ENCODE peak calls at places on chromosomes 11 and 22, in nine cellular contexts. One of them, this sample, is unnamed.

GRCh38 chr11:77082838-77083552 is 16.2 kb downstream of the CAPN5 start:
- DNase-seq in NB4: no peak
- DNase-seq in lower lobe of right lung: peak; percentile 56
- DNase-seq in CD8-positive, alpha-beta T cell: peak; percentile 76
- DNase-seq in mammary epithelial cell: no peak
- DNase-seq in astrocyte of the spinal cord: no peak
- DNase-seq in dorsolateral prefrontal cortex: peak; percentile 41
- DNase-seq in fibroblast of pulmonary artery: peak; percentile 72
- DNase-seq in nephron progenitor cell: no peak
- DNase-seq in this sample: no peak

GRCh38 chr11:85810871-85811611 is at the start of gene SYTL2:
- DNase-seq in NB4: peak; percentile 83
- DNase-seq in lower lobe of right lung: peak; percentile 78
- DNase-seq in CD8-positive, alpha-beta T cell: peak; percentile 84
- DNase-seq in mammary epithelial cell: peak; percentile 71
- DNase-seq in astrocyte of the spinal cord: peak; percentile 50
- DNase-seq in dorsolateral prefrontal cortex: peak; percentile 87
- DNase-seq in fibroblast of pulmonary artery: peak; percentile 22
- DNase-seq in nephron progenitor cell: peak; percentile 81
- DNase-seq in this sample: peak; percentile 72

GRCh38 chr11:128720522-128720985 is 26.7 kb downstream of the FLI1 start:
- DNase-seq in NB4: peak; percentile 62
- DNase-seq in lower lobe of right lung: peak; percentile 48
- DNase-seq in CD8-positive, alpha-beta T cell: peak; percentile 67
- DNase-seq in mammary epithelial cell: no peak
- DNase-seq in astrocyte of the spinal cord: peak; percentile 65
- DNase-seq in dorsolateral prefrontal cortex: no peak
- DNase-seq in fibroblast of pulmonary artery: peak; percentile 47
- DNase-seq in nephron progenitor cell: peak; percentile 37
- DNase-seq in this sample: no peak

GRCh38 chr22:20080776-20081654 is 974 bp downstream of the DGCR8 start:
- DNase-seq in NB4: peak; percentile 52
- DNase-seq in lower lobe of right lung: peak; percentile 51
- DNase-seq in CD8-positive, alpha-beta T cell: no peak
- DNase-seq in mammary epithelial cell: peak; percentile 64
- DNase-seq in astrocyte of the spinal cord: peak; percentile 63
- DNase-seq in dorsolateral prefrontal cortex: peak; percentile 46
- DNase-seq in fibroblast of pulmonary artery: peak; percentile 56
- DNase-seq in nephron progenitor cell: peak; percentile 32
- DNase-seq in this sample: peak; percentile 76

GRCh38 chr11:11978792-11979486 is 29.5 kb downstream of the DKK3 start:
- DNase-seq in NB4: no peak
- DNase-seq in lower lobe of right lung: no peak
- DNase-seq in CD8-positive, alpha-beta T cell: no peak
- DNase-seq in mammary epithelial cell: no peak
- DNase-seq in astrocyte of the spinal cord: peak; percentile 77
- DNase-seq in dorsolateral prefrontal cortex: no peak
- DNase-seq in fibroblast of pulmonary artery: peak; percentile 95
- DNase-seq in nephron progenitor cell: no peak
- DNase-seq in this sample: no peak

GRCh38 chr11:6888830-6889229 is 3.5 kb downstream of the OR2D2 start:
- DNase-seq in NB4: no peak
- DNase-seq in lower lobe of right lung: no peak
- DNase-seq in CD8-positive, alpha-beta T cell: no peak
- DNase-seq in mammary epithelial cell: no peak
- DNase-seq in astrocyte of the spinal cord: no peak
- DNase-seq in dorsolateral prefrontal cortex: no peak
- DNase-seq in fibroblast of pulmonary artery: no peak
- DNase-seq in nephron progenitor cell: no peak
- DNase-seq in this sample: no peak

GRCh38 chr11:13355191-13355590 is 77.6 kb downstream of the BMAL1 start:
- DNase-seq in NB4: no peak
- DNase-seq in lower lobe of right lung: no peak
- DNase-seq in CD8-positive, alpha-beta T cell: no peak
- DNase-seq in mammary epithelial cell: no peak
- DNase-seq in astrocyte of the spinal cord: no peak
- DNase-seq in dorsolateral prefrontal cortex: no peak
- DNase-seq in fibroblast of pulmonary artery: no peak
- DNase-seq in nephron progenitor cell: no peak
- DNase-seq in this sample: no peak

GRCh38 chr11:76636826-76637460 is 33.6 kb downstream of the LRRC32 start:
- DNase-seq in NB4: no peak
- DNase-seq in lower lobe of right lung: no peak
- DNase-seq in CD8-positive, alpha-beta T cell: no peak
- DNase-seq in mammary epithelial cell: no peak
- DNase-seq in astrocyte of the spinal cord: no peak
- DNase-seq in dorsolateral prefrontal cortex: no peak
- DNase-seq in fibroblast of pulmonary artery: no peak
- DNase-seq in nephron progenitor cell: no peak
- DNase-seq in this sample: no peak

GRCh38 chr11:27471588-27472397 is 797 bp downstream of the LGR4 start:
- DNase-seq in NB4: peak; percentile 79
- DNase-seq in lower lobe of right lung: peak; percentile 59
- DNase-seq in CD8-positive, alpha-beta T cell: peak; percentile 56
- DNase-seq in mammary epithelial cell: peak; percentile 44
- DNase-seq in astrocyte of the spinal cord: no peak
- DNase-seq in dorsolateral prefrontal cortex: peak; percentile 57
- DNase-seq in fibroblast of pulmonary artery: peak; percentile 19
- DNase-seq in nephron progenitor cell: peak; percentile 68
- DNase-seq in this sample: peak; percentile 39

GRCh38 chr11:93477684-93478234 is 65.4 kb downstream of the SMCO4 start:
- DNase-seq in NB4: no peak
- DNase-seq in lower lobe of right lung: no peak
- DNase-seq in CD8-positive, alpha-beta T cell: no peak
- DNase-seq in mammary epithelial cell: no peak
- DNase-seq in astrocyte of the spinal cord: peak; percentile 19
- DNase-seq in dorsolateral prefrontal cortex: no peak
- DNase-seq in fibroblast of pulmonary artery: peak; percentile 15
- DNase-seq in nephron progenitor cell: no peak
- DNase-seq in this sample: no peak

GRCh38 chr11:32671051-32671450 is 87.4 kb downstream of the EIF3M start:
- DNase-seq in NB4: no peak
- DNase-seq in lower lobe of right lung: no peak
- DNase-seq in CD8-positive, alpha-beta T cell: no peak
- DNase-seq in mammary epithelial cell: no peak
- DNase-seq in astrocyte of the spinal cord: no peak
- DNase-seq in dorsolateral prefrontal cortex: no peak
- DNase-seq in fibroblast of pulmonary artery: peak; percentile 8
- DNase-seq in nephron progenitor cell: no peak
- DNase-seq in this sample: no peak

GRCh38 chr22:32326647-32327046 is 31.0 kb upstream of the RFPL3 start:
- DNase-seq in NB4: no peak
- DNase-seq in lower lobe of right lung: no peak
- DNase-seq in CD8-positive, alpha-beta T cell: no peak
- DNase-seq in mammary epithelial cell: no peak
- DNase-seq in astrocyte of the spinal cord: no peak
- DNase-seq in dorsolateral prefrontal cortex: no peak
- DNase-seq in fibroblast of pulmonary artery: no peak
- DNase-seq in nephron progenitor cell: no peak
- DNase-seq in this sample: no peak

GRCh38 chr22:49548356-49549202 is 279.1 kb downstream of the BRD1 start:
- DNase-seq in NB4: no peak
- DNase-seq in lower lobe of right lung: peak; percentile 30
- DNase-seq in CD8-positive, alpha-beta T cell: no peak
- DNase-seq in mammary epithelial cell: no peak
- DNase-seq in astrocyte of the spinal cord: no peak
- DNase-seq in dorsolateral prefrontal cortex: peak; percentile 22
- DNase-seq in fibroblast of pulmonary artery: no peak
- DNase-seq in nephron progenitor cell: no peak
- DNase-seq in this sample: no peak
- TF ChIP-seq CTCF in NB4: peak; percentile 4
- TF ChIP-seq CTCF in lower lobe of right lung: no peak
- TF ChIP-seq CTCF in CD8-positive, alpha-beta T cell: no peak
- TF ChIP-seq CTCF in mammary epithelial cell: no peak
- TF ChIP-seq CTCF in astrocyte of the spinal cord: no peak
- TF ChIP-seq CTCF in dorsolateral prefrontal cortex: no peak
- TF ChIP-seq CTCF in fibroblast of pulmonary artery: no peak
- TF ChIP-seq CTCF in nephron progenitor cell: no peak
- TF ChIP-seq CTCF in this sample: no peak

GRCh38 chr11:72454791-72455190 is 20.5 kb upstream of the CLPB start:
- DNase-seq in NB4: no peak
- DNase-seq in lower lobe of right lung: no peak
- DNase-seq in CD8-positive, alpha-beta T cell: no peak
- DNase-seq in mammary epithelial cell: no peak
- DNase-seq in astrocyte of the spinal cord: no peak
- DNase-seq in dorsolateral prefrontal cortex: no peak
- DNase-seq in fibroblast of pulmonary artery: no peak
- DNase-seq in nephron progenitor cell: no peak
- DNase-seq in this sample: no peak
- TF ChIP-seq CTCF in NB4: peak; percentile 44
- TF ChIP-seq CTCF in lower lobe of right lung: no peak
- TF ChIP-seq CTCF in CD8-positive, alpha-beta T cell: no peak
- TF ChIP-seq CTCF in mammary epithelial cell: no peak
- TF ChIP-seq CTCF in astrocyte of the spinal cord: peak; percentile 32
- TF ChIP-seq CTCF in dorsolateral prefrontal cortex: no peak
- TF ChIP-seq CTCF in fibroblast of pulmonary artery: peak; percentile 31
- TF ChIP-seq CTCF in nephron progenitor cell: no peak
- TF ChIP-seq CTCF in this sample: no peak

GRCh38 chr22:22461583-22461982 is 47.0 kb downstream of the ZNF280B start:
- DNase-seq in NB4: no peak
- DNase-seq in lower lobe of right lung: no peak
- DNase-seq in CD8-positive, alpha-beta T cell: no peak
- DNase-seq in mammary epithelial cell: no peak
- DNase-seq in astrocyte of the spinal cord: no peak
- DNase-seq in dorsolateral prefrontal cortex: no peak
- DNase-seq in fibroblast of pulmonary artery: no peak
- DNase-seq in nephron progenitor cell: no peak
- DNase-seq in this sample: no peak

GRCh38 chr22:22461111-22461510 is 47.4 kb downstream of the ZNF280B start:
- DNase-seq in NB4: no peak
- DNase-seq in lower lobe of right lung: no peak
- DNase-seq in CD8-positive, alpha-beta T cell: no peak
- DNase-seq in mammary epithelial cell: no peak
- DNase-seq in astrocyte of the spinal cord: no peak
- DNase-seq in dorsolateral prefrontal cortex: no peak
- DNase-seq in fibroblast of pulmonary artery: no peak
- DNase-seq in nephron progenitor cell: no peak
- DNase-seq in this sample: no peak

GRCh38 chr22:22464541-22465054 is 43.9 kb downstream of the ZNF280B start:
- DNase-seq in NB4: no peak
- DNase-seq in lower lobe of right lung: no peak
- DNase-seq in CD8-positive, alpha-beta T cell: no peak
- DNase-seq in mammary epithelial cell: no peak
- DNase-seq in astrocyte of the spinal cord: no peak
- DNase-seq in dorsolateral prefrontal cortex: no peak
- DNase-seq in fibroblast of pulmonary artery: no peak
- DNase-seq in nephron progenitor cell: no peak
- DNase-seq in this sample: no peak

GRCh38 chr22:22463855-22464540 is 44.5 kb downstream of the ZNF280B start:
- DNase-seq in NB4: peak; percentile 72
- DNase-seq in lower lobe of right lung: no peak
- DNase-seq in CD8-positive, alpha-beta T cell: peak; percentile 61
- DNase-seq in mammary epithelial cell: peak; percentile 25
- DNase-seq in astrocyte of the spinal cord: peak; percentile 52
- DNase-seq in dorsolateral prefrontal cortex: no peak
- DNase-seq in fibroblast of pulmonary artery: peak; percentile 79
- DNase-seq in nephron progenitor cell: peak; percentile 75
- DNase-seq in this sample: peak; percentile 69

DNA sequence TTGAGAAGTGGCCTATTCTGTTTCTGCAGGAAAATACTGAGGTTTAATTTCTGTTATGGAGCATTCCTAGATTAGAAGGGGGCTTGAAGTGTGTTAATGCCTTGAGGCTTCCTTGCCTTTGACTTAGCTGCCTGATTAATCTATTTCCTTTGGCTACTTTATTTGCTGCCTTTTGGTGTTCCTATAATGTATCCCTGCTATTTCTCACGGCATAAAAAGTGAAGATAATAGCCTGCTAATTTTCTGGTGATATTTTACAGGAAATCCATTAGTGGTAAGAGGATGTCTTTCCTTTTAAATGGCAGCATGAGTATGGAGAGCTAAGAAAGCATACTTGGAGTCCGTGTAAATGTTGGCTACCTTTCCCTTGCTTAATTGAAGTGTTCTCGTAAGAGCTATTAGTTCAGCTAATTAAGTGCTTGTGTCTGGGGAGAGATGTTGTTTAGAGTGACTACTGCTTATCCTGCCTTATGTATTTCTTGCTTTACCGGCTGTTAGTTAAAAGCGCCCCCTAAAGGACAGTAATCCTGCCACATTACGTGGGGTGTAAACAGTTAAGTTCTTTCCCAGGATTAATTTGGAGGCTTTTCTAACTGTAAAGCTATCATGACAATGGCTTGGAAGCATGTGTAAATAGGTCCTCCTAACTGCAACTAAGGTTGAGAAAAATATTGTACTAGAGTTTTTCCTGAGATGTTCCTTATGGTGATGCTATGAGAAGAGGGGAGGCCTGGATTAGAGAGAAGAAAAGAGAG is 45.6 kb downstream of the ZNF280B start:
- DNase-seq in NB4: peak; percentile 18
- DNase-seq in lower lobe of right lung: no peak
- DNase-seq in CD8-positive, alpha-beta T cell: no peak
- DNase-seq in mammary epithelial cell: no peak
- DNase-seq in astrocyte of the spinal cord: no peak
- DNase-seq in dorsolateral prefrontal cortex: no peak
- DNase-seq in fibroblast of pulmonary artery: no peak
- DNase-seq in nephron progenitor cell: no peak
- DNase-seq in this sample: peak; percentile 21
- TF ChIP-seq CTCF in NB4: peak; percentile 41
- TF ChIP-seq CTCF in lower lobe of right lung: no peak
- TF ChIP-seq CTCF in CD8-positive, alpha-beta T cell: no peak
- TF ChIP-seq CTCF in mammary epithelial cell: peak; percentile 29
- TF ChIP-seq CTCF in astrocyte of the spinal cord: peak; percentile 34
- TF ChIP-seq CTCF in dorsolateral prefrontal cortex: peak; percentile 21
- TF ChIP-seq CTCF in fibroblast of pulmonary artery: peak; percentile 29
- TF ChIP-seq CTCF in nephron progenitor cell: no peak
- TF ChIP-seq CTCF in this sample: peak; percentile 17

DNA sequence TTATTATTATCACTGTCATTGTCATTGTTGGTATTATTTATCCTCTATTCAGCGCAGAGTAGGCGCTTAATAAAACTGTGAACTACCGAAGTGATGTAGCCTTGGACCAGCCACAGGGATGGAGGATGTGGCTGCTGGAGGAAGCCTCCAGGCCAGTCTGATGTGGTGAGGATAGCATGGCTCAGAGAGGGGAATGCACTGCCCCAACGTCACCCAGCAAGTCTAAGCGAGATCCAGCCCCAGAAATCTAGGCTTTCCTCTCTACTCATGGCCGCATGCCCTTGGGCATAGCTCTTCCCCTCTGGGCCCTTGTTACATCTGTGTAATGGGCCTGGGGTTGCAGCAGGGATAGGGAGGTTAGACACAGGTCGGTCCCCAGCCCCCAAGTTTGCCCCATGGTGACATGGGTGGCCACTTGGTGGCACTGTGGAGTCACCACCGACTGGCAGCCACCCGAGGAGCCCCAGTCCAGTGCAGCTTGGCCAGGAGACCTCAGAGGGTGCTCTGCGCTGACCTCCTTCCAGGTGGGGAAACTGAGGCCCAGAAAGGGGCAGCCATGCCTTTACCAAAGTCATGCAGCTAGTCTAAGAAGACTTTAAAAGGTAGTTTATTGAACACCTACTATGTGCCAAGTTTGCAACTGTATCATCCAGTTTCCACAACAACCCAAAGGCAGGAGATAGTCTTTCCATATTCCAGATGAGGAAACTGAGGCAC is 395.7 kb downstream of the MN1 start:
- DNase-seq in NB4: peak; percentile 43
- DNase-seq in lower lobe of right lung: peak; percentile 60
- DNase-seq in CD8-positive, alpha-beta T cell: no peak
- DNase-seq in mammary epithelial cell: peak; percentile 45
- DNase-seq in astrocyte of the spinal cord: peak; percentile 38
- DNase-seq in dorsolateral prefrontal cortex: no peak
- DNase-seq in fibroblast of pulmonary artery: peak; percentile 65
- DNase-seq in nephron progenitor cell: peak; percentile 73
- DNase-seq in this sample: peak; percentile 65
- TF ChIP-seq CTCF in NB4: peak; percentile 49
- TF ChIP-seq CTCF in lower lobe of right lung: peak; percentile 69
- TF ChIP-seq CTCF in CD8-positive, alpha-beta T cell: no peak
- TF ChIP-seq CTCF in mammary epithelial cell: peak; percentile 87
- TF ChIP-seq CTCF in astrocyte of the spinal cord: peak; percentile 82
- TF ChIP-seq CTCF in dorsolateral prefrontal cortex: peak; percentile 38
- TF ChIP-seq CTCF in fibroblast of pulmonary artery: peak; percentile 75
- TF ChIP-seq CTCF in nephron progenitor cell: peak; percentile 75
- TF ChIP-seq CTCF in this sample: peak; percentile 67

GRCh38 chr11:106917973-106918372 is 100.3 kb downstream of the GUCY1A2 start:
- DNase-seq in NB4: peak; percentile 14
- DNase-seq in lower lobe of right lung: no peak
- DNase-seq in CD8-positive, alpha-beta T cell: no peak
- DNase-seq in mammary epithelial cell: no peak
- DNase-seq in astrocyte of the spinal cord: no peak
- DNase-seq in dorsolateral prefrontal cortex: no peak
- DNase-seq in fibroblast of pulmonary artery: peak; percentile 13
- DNase-seq in nephron progenitor cell: peak; percentile 13
- DNase-seq in this sample: peak; percentile 28
- TF ChIP-seq CTCF in NB4: peak; percentile 46
- TF ChIP-seq CTCF in lower lobe of right lung: no peak
- TF ChIP-seq CTCF in CD8-positive, alpha-beta T cell: no peak
- TF ChIP-seq CTCF in mammary epithelial cell: peak; percentile 54
- TF ChIP-seq CTCF in astrocyte of the spinal cord: peak; percentile 54
- TF ChIP-seq CTCF in dorsolateral prefrontal cortex: no peak
- TF ChIP-seq CTCF in fibroblast of pulmonary artery: peak; percentile 51
- TF ChIP-seq CTCF in nephron progenitor cell: peak; percentile 29
- TF ChIP-seq CTCF in this sample: peak; percentile 58

This sample was measured in epithelial cell of esophagus.